ENCODE peak calls at places on chromosome 1, in seven cellular contexts. E is H9, R is IMR-90, K is neuronal stem cell, B is H1, A is mesendoderm, H is trophoblast cell. N is an unnamed sample.

GRCh38 chr1:114423455-114423854 is 87.5 kb downstream of the TRIM33 start:
- DNase-seq in A (no peak), R (no peak), B (no peak), K (no peak), E (no peak), H (no peak), N (no peak)

GRCh38 chr1:154877370-154877974 is 7.4 kb upstream of the KCNN3 start:
- DNase-seq in H (no peak), K (no peak), E (peak), B (no peak), R (peak), A (no peak), N (peak)

GRCh38 chr1:211939876-211940468 is 95.4 kb downstream of the INTS7 start:
- DNase-seq in A (no peak), H (no peak), E (no peak), B (no peak), K (no peak), R (no peak), N (no peak)

GRCh38 chr1:154391086-154391770 is 13.9 kb upstream of the IL6R start:
- DNase-seq in B (no peak), H (no peak), K (no peak), A (no peak), R (no peak), E (no peak), N (no peak)

GRCh38 chr1:183689770-183690204 is 36.7 kb upstream of the APOBEC4 start:
- DNase-seq in R (no peak), B (no peak), H (no peak), A (no peak), E (no peak), K (no peak), N (no peak)

GRCh38 chr1:161367684-161368398 is at the start of gene CFAP126:
- DNase-seq in E (peak), K (no peak), R (peak), A (peak), H (peak), B (no peak), N (peak)

GRCh38 chr1:207970329-207971038 is 59.6 kb upstream of the CD34 start:
- DNase-seq in E (no peak), H (no peak), K (no peak), B (no peak), A (no peak), R (no peak), N (no peak)

GRCh38 chr1:46187106-46187869 is 10.9 kb downstream of the POMGNT1 start:
- DNase-seq in A (no peak), B (no peak), H (no peak), K (no peak), E (no peak), R (no peak), N (no peak)

GRCh38 chr1:58162952-58163550 is 383.5 kb downstream of the OMA1 start:
- DNase-seq in B (peak), H (peak), E (peak), R (peak), K (peak), A (peak), N (peak)

GRCh38 chr1:200699871-200700270 is 30.2 kb upstream of the DDX59 start:
- DNase-seq in R (peak), A (peak), B (no peak), K (no peak), E (peak), H (no peak), N (no peak)

GRCh38 chr1:15412843-15413242 is 3.2 kb downstream of the EFHD2 start:
- DNase-seq in B (no peak), K (no peak), A (no peak), E (no peak), H (no peak), R (no peak), N (no peak)

GRCh38 chr1:91611498-91611917 is 110.9 kb downstream of the CDC7 start:
- DNase-seq in K (peak), A (peak), E (peak), R (no peak), H (peak), B (no peak), N (no peak)

GRCh38 chr1:180911640-180912161 is 996 bp upstream of the KIAA1614 start:
- DNase-seq in B (no peak), A (peak), H (peak), K (no peak), R (peak), E (peak), N (peak)

GRCh38 chr1:83087851-83088250 is 911.1 kb downstream of the TTLL7 start:
- DNase-seq in E (no peak), H (peak), K (no peak), B (no peak), R (no peak), A (no peak), N (no peak)

GRCh38 chr1:31010081-31010989 is 55.2 kb downstream of the PUM1 start:
- DNase-seq in A (peak), K (no peak), B (no peak), R (peak), H (no peak), E (no peak), N (peak)

GRCh38 chr1:15101801-15102200 is 51.7 kb upstream of the TMEM51 start:
- DNase-seq in E (no peak), A (no peak), K (no peak), B (no peak), H (no peak), R (no peak), N (no peak)

GRCh38 chr1:177753655-177754054 is 216.2 kb downstream of the SEC16B start:
- DNase-seq in E (no peak), A (no peak), B (no peak), R (no peak), K (no peak), H (no peak), N (no peak)

GRCh38 chr1:22364764-22365163 is 86.9 kb upstream of the ZBTB40 start:
- DNase-seq in K (no peak), R (no peak), A (peak), H (no peak), E (peak), B (no peak), N (no peak)

GRCh38 chr1:209526137-209526536 is 57.4 kb upstream of the CAMK1G start:
- DNase-seq in K (no peak), B (no peak), H (no peak), A (no peak), E (no peak), R (no peak), N (no peak)

GRCh38 chr1:37958690-37959089 is 11.8 kb upstream of the INPP5B start:
- DNase-seq in E (no peak), R (peak), B (no peak), K (no peak), H (peak), A (peak), N (peak)

GRCh38 chr1:23791434-23792047 is 596 bp downstream of the LYPLA2 start:
- DNase-seq in B (peak), H (no peak), R (no peak), K (no peak), E (peak), A (peak), N (no peak)

GRCh38 chr1:43358121-43358745 is 548 bp upstream of the CDC20 start:
- DNase-seq in K (no peak), A (peak), E (peak), H (peak), R (peak), B (no peak), N (peak)

GRCh38 chr1:175201061-175201508 is 8.5 kb upstream of the KIAA0040 start:
- DNase-seq in B (no peak), K (no peak), H (no peak), A (no peak), E (no peak), R (peak), N (peak)

GRCh38 chr1:220884109-220884980 is 5.1 kb downstream of the HLX start:
- DNase-seq in B (peak), R (no peak), E (peak), A (peak), H (no peak), K (no peak), N (peak)

GRCh38 chr1:167710836-167711235 is 10.9 kb upstream of the MPZL1 start:
- DNase-seq in B (no peak), R (no peak), E (no peak), A (no peak), H (no peak), K (no peak), N (no peak)

GRCh38 chr1:31416101-31416736 is 3.2 kb downstream of the SERINC2 start:
- DNase-seq in H (peak), E (no peak), B (no peak), A (peak), R (no peak), K (no peak), N (no peak)

GRCh38 chr1:35717911-35718476 is 690 bp downstream of the C1orf216 start:
- DNase-seq in A (peak), B (peak), H (peak), K (no peak), E (peak), R (peak), N (peak)

GRCh38 chr1:89390707-89391106 is 26.8 kb downstream of the GBP6 start:
- DNase-seq in R (no peak), A (no peak), E (no peak), H (no peak), K (no peak), B (no peak), N (no peak)

GRCh38 chr1:216478238-216478637 is 55.0 kb upstream of the USH2A start:
- DNase-seq in R (no peak), E (no peak), A (no peak), H (no peak), B (no peak), K (no peak), N (no peak)

GRCh38 chr1:209012443-209013196 is 570.9 kb upstream of the CAMK1G start:
- DNase-seq in B (no peak), A (no peak), E (no peak), K (no peak), R (no peak), H (no peak), N (no peak)

GRCh38 chr1:46039571-46040052 is 92.8 kb downstream of the PIK3R3 start:
- DNase-seq in K (no peak), B (no peak), A (no peak), R (peak), E (no peak), H (no peak), N (peak)

GRCh38 chr1:41536296-41536695 is 51.8 kb upstream of the EDN2 start:
- DNase-seq in K (no peak), R (no peak), E (no peak), B (no peak), A (no peak), H (no peak), N (no peak)

GRCh38 chr1:25140073-25140797 is 92.1 kb downstream of the SYF2 start:
- DNase-seq in R (no peak), K (no peak), E (no peak), H (peak), B (peak), A (peak), N (no peak)

GRCh38 chr1:6454856-6455751 is 10.9 kb downstream of the TNFRSF25 start:
- DNase-seq in B (no peak), H (no peak), R (no peak), K (no peak), E (peak), A (peak), N (no peak)

GRCh38 chr1:151294748-151295462 is 12.8 kb downstream of the ZNF687 start:
- DNase-seq in H (no peak), B (no peak), A (no peak), E (peak), R (no peak), K (no peak), N (no peak)

GRCh38 chr1:21077085-21077484 is 99.6 kb downstream of the EIF4G3 start:
- DNase-seq in K (no peak), R (peak), E (no peak), B (no peak), H (no peak), A (peak), N (peak)

GRCh38 chr1:40171036-40171435 is 9.8 kb downstream of the RLF start:
- DNase-seq in E (no peak), B (no peak), R (no peak), H (no peak), A (no peak), K (no peak), N (no peak)
- H3K18ac ChIP-seq in E (no peak), B (no peak), R (no peak), H (no peak), A (no peak), K (no peak), N (no peak)

GRCh38 chr1:7641587-7642417 is 129.3 kb upstream of the VAMP3 start:
- DNase-seq in R (no peak), A (no peak), K (no peak), E (no peak), B (no peak), H (no peak), N (no peak)
- H3K18ac ChIP-seq in R (no peak), A (no peak), K (peak), E (no peak), B (no peak), H (no peak), N (no peak)

GRCh38 chr1:9331016-9331415 is 38.3 kb downstream of the SPSB1 start:
- DNase-seq in H (no peak), R (no peak), A (no peak), K (no peak), B (no peak), E (no peak), N (no peak)
- H3K18ac ChIP-seq in H (no peak), R (no peak), A (no peak), K (no peak), B (no peak), E (no peak), N (no peak)

DNA sequence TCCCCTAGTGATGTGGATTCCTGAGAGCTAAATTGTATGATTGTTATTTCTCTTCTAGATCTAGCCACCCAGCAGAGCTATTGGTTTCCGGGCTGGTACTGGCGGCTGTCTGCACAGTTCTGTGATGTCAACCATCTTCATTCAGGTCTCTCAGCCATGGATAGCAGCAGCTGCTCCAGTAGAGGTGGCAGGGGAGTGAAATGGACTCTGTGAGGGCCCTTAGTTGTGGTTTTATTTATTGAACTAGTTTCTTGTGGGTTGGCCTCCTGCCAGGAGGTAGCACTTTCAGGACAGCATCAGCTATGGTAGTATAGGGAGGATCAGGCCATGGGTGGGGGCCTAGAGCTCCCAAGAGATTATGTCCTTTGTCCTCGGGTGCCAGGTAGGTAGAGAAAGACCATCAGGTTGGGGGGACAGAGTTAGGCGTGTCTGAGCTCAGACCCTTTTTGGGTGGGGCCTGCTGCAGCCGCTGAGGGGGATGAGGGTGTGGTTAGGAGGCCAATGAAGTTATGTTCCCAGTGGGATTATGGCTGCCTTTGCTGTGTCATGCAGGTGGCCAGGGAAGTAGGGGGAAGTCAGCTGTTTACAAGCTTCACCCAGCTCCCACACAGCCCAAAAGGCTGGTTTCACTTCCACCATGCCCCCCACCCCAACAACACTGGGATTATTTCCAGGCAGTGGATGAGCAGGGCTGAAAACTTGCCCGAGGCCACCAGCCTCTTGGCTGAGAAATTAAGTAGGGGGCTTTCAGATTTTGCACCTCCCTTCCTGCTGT is 55.1 kb upstream of the RGS4 start:
- DNase-seq in H (no peak), B (no peak), K (no peak), A (no peak), E (no peak), R (no peak), N (no peak)
- H3K18ac ChIP-seq in H (no peak), B (no peak), K (no peak), A (no peak), E (no peak), R (no peak), N (no peak)

GRCh38 chr1:230070321-230071208 is 3.5 kb downstream of the GALNT2 start:
- DNase-seq in B (no peak), E (no peak), H (no peak), R (no peak), A (no peak), K (no peak), N (no peak)

GRCh38 chr1:230072866-230073265 is 5.8 kb downstream of the GALNT2 start:
- DNase-seq in A (no peak), B (no peak), K (no peak), H (no peak), E (no peak), R (no peak), N (no peak)

GRCh38 chr1:230073371-230074035 is 6.5 kb downstream of the GALNT2 start:
- DNase-seq in E (no peak), R (peak), A (no peak), H (no peak), K (no peak), B (no peak), N (peak)

GRCh38 chr1:230071316-230071715 is 4.3 kb downstream of the GALNT2 start:
- DNase-seq in R (no peak), B (peak), E (no peak), A (no peak), H (no peak), K (no peak), N (no peak)

DNA sequence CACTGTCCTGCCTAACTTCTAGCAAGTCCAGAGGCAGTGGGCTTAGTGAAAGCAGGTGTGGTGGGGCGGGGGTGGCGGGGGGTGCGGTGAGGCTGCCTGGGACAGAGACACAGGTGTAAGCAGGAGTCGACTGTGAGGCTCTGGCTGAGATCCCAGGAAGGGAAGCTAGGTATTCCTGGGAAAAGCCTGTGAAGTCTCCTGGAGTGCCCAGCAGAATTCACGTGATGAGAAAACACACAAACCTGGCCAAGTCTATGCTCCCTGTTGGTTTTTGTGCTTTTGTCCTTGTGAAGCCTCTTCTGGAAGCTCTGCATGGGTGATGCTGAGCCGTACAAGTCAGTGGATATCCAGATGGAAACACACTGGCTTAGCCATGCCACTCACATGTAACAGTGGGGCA is 5.3 kb downstream of the GALNT2 start:
- DNase-seq in R (no peak), A (no peak), E (no peak), K (no peak), H (no peak), B (peak), N (no peak)
- H3K18ac ChIP-seq in R (no peak), A (no peak), E (no peak), K (no peak), H (no peak), B (no peak), N (no peak)

GRCh38 chr1:147834189-147834588 is 68.4 kb upstream of the GJA8 start:
- DNase-seq in K (no peak), R (no peak), E (no peak), A (peak), H (no peak), B (no peak), N (no peak)

GRCh38 chr1:147834810-147835209 is 67.8 kb upstream of the GJA8 start:
- DNase-seq in A (no peak), B (no peak), R (no peak), H (no peak), K (no peak), E (no peak), N (no peak)

GRCh38 chr1:147837129-147837776 is 65.3 kb upstream of the GJA8 start:
- DNase-seq in R (no peak), H (peak), B (peak), K (no peak), A (peak), E (peak), N (no peak)

GRCh38 chr1:147840909-147841308 is 61.7 kb upstream of the GJA8 start:
- DNase-seq in H (peak), K (no peak), R (peak), A (peak), B (no peak), E (peak), N (no peak)

DNA sequence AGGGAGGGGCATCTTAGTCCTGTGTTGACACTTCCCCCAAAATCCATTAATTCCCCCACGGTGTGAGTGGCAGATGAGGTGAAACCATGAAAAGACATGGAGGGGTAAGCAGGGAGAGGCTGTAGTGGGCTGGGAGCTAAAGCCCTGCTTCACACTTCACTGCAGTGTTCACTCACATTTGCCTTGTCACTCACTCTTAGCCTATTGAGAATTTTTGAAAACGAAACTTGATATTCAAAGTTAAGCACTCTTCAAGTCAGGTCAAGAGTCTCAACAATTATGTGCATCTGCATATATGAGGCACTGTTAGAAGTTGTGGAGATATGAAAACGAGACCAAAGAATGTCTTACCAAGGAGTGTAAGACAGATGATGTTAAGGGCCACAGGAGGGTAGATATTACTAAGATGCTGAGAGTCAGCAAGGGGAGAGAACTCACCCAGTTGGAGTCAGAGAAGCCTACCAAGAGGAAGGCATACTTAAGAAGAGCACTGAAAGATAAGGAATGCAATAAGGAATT is 64.7 kb upstream of the GJA8 start:
- DNase-seq in E (no peak), K (no peak), H (no peak), R (no peak), A (peak), B (no peak), N (no peak)
- H3K18ac ChIP-seq in E (peak), K (no peak), H (no peak), R (no peak), A (peak), B (peak), N (no peak)

DNA sequence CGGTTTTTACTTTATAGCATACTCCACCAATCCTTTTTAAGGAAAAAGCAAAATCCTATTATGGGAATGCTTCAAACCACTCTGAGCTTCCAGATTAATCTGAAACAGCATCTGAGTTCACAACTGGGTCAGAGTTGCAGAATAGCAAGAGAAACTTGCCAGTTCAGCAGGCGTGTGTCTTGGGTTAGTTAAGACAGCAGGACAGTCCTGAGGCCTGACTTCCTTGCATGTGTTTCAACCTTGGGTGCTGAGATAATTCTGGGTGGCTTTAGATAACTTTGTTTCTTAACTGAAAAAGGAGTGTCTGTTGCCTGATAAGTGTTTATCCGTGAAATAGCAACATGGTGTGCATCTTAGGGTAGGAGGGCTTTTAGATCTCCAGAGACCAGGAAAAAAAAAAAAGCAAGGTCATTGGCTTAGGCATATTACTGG is 169.2 kb downstream of the DHRS3 start:
- DNase-seq in R (peak), E (no peak), B (no peak), A (peak), K (no peak), H (no peak), N (no peak)
- H3K18ac ChIP-seq in R (peak), E (no peak), B (no peak), A (no peak), K (no peak), H (no peak), N (no peak)

DNA sequence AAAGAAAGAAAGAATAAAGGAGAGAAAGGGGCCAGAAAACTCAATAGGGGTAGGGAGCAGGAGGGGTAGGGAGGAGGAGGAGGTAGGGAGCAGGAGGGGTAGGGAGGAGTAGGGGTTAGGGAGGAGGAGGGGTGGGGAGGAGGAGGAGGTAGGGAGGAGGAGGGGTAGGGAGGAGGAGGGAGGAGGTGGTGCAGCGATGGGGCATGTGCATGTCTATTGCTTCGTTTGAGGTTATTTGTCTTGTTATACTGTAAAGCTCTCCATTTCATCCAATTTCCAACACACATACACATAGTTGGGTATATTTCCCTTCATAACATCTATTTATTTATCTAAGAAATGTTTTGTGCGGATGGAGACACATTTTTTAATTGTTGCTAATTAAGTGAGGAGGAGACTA is 19.7 kb downstream of the RGS1 start:
- DNase-seq in B (no peak), R (no peak), K (no peak), H (no peak), E (no peak), A (no peak), N (no peak)
- H3K18ac ChIP-seq in B (no peak), R (no peak), K (no peak), H (no peak), E (no peak), A (no peak), N (no peak)